ENCODE peak calls at places on chromosomes 7 and 10, in nine cellular contexts. V is RPMI7951; K is fibroblast of the conjunctiva; C is neural crest cell; W is RPMI8226; S is stimulated activated CD4-positive, alpha-beta T cell treated with anti-CD3 and anti-CD28 coated beads, Interleukin-12 subunit alpha, Interleukin-12 subunit beta, amount 100 ng/mL, for 48 hours; R is CD8-positive, alpha-beta memory T cell; B is osteocyte; U is endothelial cell. P is an unnamed sample.

GRCh38 chr7:41590951-41591350 is 111.9 kb downstream of the INHBA start:
- DNase-seq in W (no peak), B (no peak), S (no peak), V (no peak), R (no peak), K (no peak), C (no peak), U (no peak), P (no peak)

GRCh38 chr7:158123753-158124152 is 463.9 kb downstream of the PTPRN2 start:
- DNase-seq in C (no peak), S (no peak), U (no peak), B (no peak), K (no peak), R (no peak), V (no peak), W (no peak), P (no peak)

GRCh38 chr10:53697038-53697437 is 924.5 kb upstream of the MBL2 start:
- DNase-seq in C (no peak), W (no peak), K (no peak), B (no peak), R (no peak), S (no peak), V (no peak), U (no peak), P (no peak)

GRCh38 chr7:130909881-130910672 is 176.1 kb upstream of the KLF14 start:
- DNase-seq in R (no peak), V (peak; percentile 58), C (no peak), K (no peak), W (no peak), B (no peak), U (no peak), S (no peak), P (no peak)

GRCh38 chr7:29884399-29885272 is 78.3 kb downstream of the WIPF3 start:
- DNase-seq in B (peak; percentile 78), C (no peak), K (no peak), W (no peak), S (no peak), V (no peak), R (no peak), U (no peak), P (no peak)

GRCh38 chr10:4020651-4021050 is 235.6 kb upstream of the KLF6 start:
- DNase-seq in B (no peak), V (no peak), S (no peak), K (no peak), W (no peak), C (no peak), U (no peak), R (no peak), P (no peak)

GRCh38 chr10:69385454-69386350 is 31.0 kb downstream of the TACR2 start:
- DNase-seq in V (no peak), B (no peak), W (no peak), C (no peak), S (no peak), K (no peak), R (no peak), U (no peak), P (no peak)

GRCh38 chr10:118571123-118571522 is 24.3 kb downstream of the PRLHR start:
- DNase-seq in B (peak; percentile 42), C (no peak), K (peak; percentile 68), R (no peak), U (no peak), S (no peak), W (no peak), V (no peak), P (no peak)

GRCh38 chr10:13587367-13587766 is 602 bp downstream of the PRPF18 start:
- DNase-seq in W (peak; percentile 3), C (no peak), B (no peak), U (peak; percentile 11), V (peak; percentile 17), R (peak; percentile 46), S (no peak), K (no peak), P (no peak)

GRCh38 chr7:30921951-30922401 is 10.3 kb downstream of the AQP1 start:
- DNase-seq in C (no peak), U (no peak), R (peak; percentile 23), S (no peak), B (no peak), W (no peak), K (no peak), V (no peak), P (no peak)

GRCh38 chr10:60937784-60938654 is 6.0 kb downstream of the RHOBTB1 start:
- DNase-seq in S (no peak), C (no peak), W (no peak), U (no peak), B (no peak), R (no peak), K (no peak), V (no peak), P (no peak)

GRCh38 chr10:2508971-2509605 is 558.3 kb upstream of the PFKP start:
- DNase-seq in R (no peak), B (no peak), W (no peak), C (no peak), K (no peak), U (no peak), S (no peak), V (peak; percentile 88), P (no peak)

GRCh38 chr7:144408116-144408515 is 4.6 kb upstream of the NOBOX start:
- DNase-seq in C (no peak), K (peak; percentile 16), W (no peak), V (no peak), R (no peak), U (no peak), S (no peak), B (no peak), P (no peak)

GRCh38 chr7:44101966-44102845 is 1.9 kb upstream of the AEBP1 start:
- DNase-seq in S (no peak), V (peak; percentile 91), K (peak; percentile 51), B (no peak), C (no peak), U (no peak), R (no peak), W (no peak), P (no peak)

GRCh38 chr7:31443457-31443856 is 70.4 kb upstream of the ITPRID1 start:
- DNase-seq in W (peak; percentile 59), B (no peak), U (no peak), R (no peak), V (peak; percentile 52), C (no peak), K (peak; percentile 14), S (no peak), P (peak; percentile 6)

GRCh38 chr7:39386718-39387117 is 179.5 kb upstream of the YAE1 start:
- DNase-seq in W (no peak), S (no peak), B (no peak), V (no peak), K (no peak), C (no peak), R (no peak), U (no peak), P (no peak)

GRCh38 chr10:60717852-60718251 is 60.4 kb upstream of the CDK1 start:
- DNase-seq in R (no peak), V (peak; percentile 6), S (no peak), K (no peak), B (no peak), C (no peak), U (no peak), W (no peak), P (no peak)

GRCh38 chr7:66950763-66951162 is 29.7 kb downstream of the TMEM248 start:
- DNase-seq in K (no peak), W (no peak), B (no peak), S (no peak), R (no peak), C (no peak), V (peak; percentile 81), U (no peak), P (no peak)

GRCh38 chr7:121073463-121074099 is 85.1 kb downstream of the CPED1 start:
- DNase-seq in C (no peak), S (no peak), W (no peak), B (no peak), U (no peak), V (no peak), R (no peak), K (no peak), P (no peak)

GRCh38 chr10:14736600-14737081 is 38.1 kb downstream of the FAM107B start:
- DNase-seq in S (no peak), W (peak; percentile 73), U (no peak), K (no peak), C (no peak), B (no peak), V (peak; percentile 80), R (no peak), P (no peak)

GRCh38 chr7:101596898-101597297 is 32.2 kb downstream of the MYL10 start:
- DNase-seq in W (no peak), U (no peak), C (no peak), V (no peak), S (no peak), K (no peak), B (no peak), R (no peak), P (no peak)

GRCh38 chr7:100863406-100863950 is 3.7 kb upstream of the TRIP6 start:
- DNase-seq in B (no peak), S (no peak), U (no peak), V (peak; percentile 99), W (no peak), R (no peak), C (no peak), K (no peak), P (peak; percentile 82)

GRCh38 chr7:120925392-120925791 is 25.2 kb upstream of the ING3 start:
- DNase-seq in U (no peak), W (no peak), K (no peak), R (no peak), C (no peak), V (peak; percentile 1), B (no peak), S (no peak), P (no peak)

GRCh38 chr7:131326576-131326975 is 1.1 kb upstream of the MKLN1 start:
- DNase-seq in S (no peak), C (no peak), R (no peak), B (no peak), K (no peak), W (no peak), V (no peak), U (no peak), P (no peak)

GRCh38 chr7:11329626-11330025 is 356.0 kb downstream of the PHF14 start:
- DNase-seq in C (no peak), K (no peak), B (no peak), V (no peak), W (no peak), S (no peak), U (no peak), R (no peak), P (no peak)

GRCh38 chr10:82938331-82938730 is 1063.3 kb downstream of the NRG3 start:
- DNase-seq in K (no peak), V (no peak), C (no peak), W (no peak), S (no peak), B (no peak), R (no peak), U (no peak), P (no peak)